ENCODE peak calls at places on chromosomes 6 and 20, in ten cellular contexts. K is SW 1271, Q is cardiac muscle cell, P is NCI-H2081, R is AML-193, M is NCI-H2107, T is anterior cingulate cortex, E is T-helper 17 cell, N is HEK293T, J is nephron progenitor cell. W is an unnamed sample.

GRCh38 chr6:37218061-37218460 is 39.5 kb upstream of the TBC1D22B start:
- DNase-seq in T (no peak), N (no peak), R (no peak), Q (no peak), P (no peak), M (no peak), E (no peak), J (no peak), K (no peak), W (no peak)

GRCh38 chr6:117840541-117840983 is 66.5 kb upstream of the SLC35F1 start:
- DNase-seq in K (peak), N (peak), R (peak), J (peak), T (no peak), M (no peak), P (peak), E (no peak), Q (peak), W (no peak)

GRCh38 chr20:37152284-37152683 is 26.8 kb upstream of the RPN2 start:
- DNase-seq in J (no peak), N (no peak), M (no peak), K (no peak), R (no peak), P (no peak), Q (no peak), T (no peak), E (no peak), W (no peak)

GRCh38 chr6:5090603-5091002 is 5.5 kb downstream of the PPP1R3G start:
- DNase-seq in Q (no peak), M (no peak), P (no peak), R (no peak), T (no peak), N (no peak), K (no peak), J (no peak), E (no peak), W (no peak)

GRCh38 chr6:54718541-54719023 is 128.0 kb upstream of the FAM83B start:
- DNase-seq in K (no peak), M (no peak), N (peak), R (no peak), J (no peak), Q (no peak), T (no peak), P (peak), E (no peak), W (no peak)

GRCh38 chr6:81734081-81734480 is 18.4 kb downstream of the TENT5A start:
- DNase-seq in P (no peak), K (no peak), N (no peak), J (no peak), M (no peak), T (no peak), Q (peak), R (peak), E (no peak), W (no peak)

GRCh38 chr6:36599791-36600209 is 5.6 kb downstream of the SRSF3 start:
- DNase-seq in R (no peak), P (peak), N (no peak), Q (peak), E (peak), K (no peak), J (peak), T (peak), M (no peak), W (no peak)

GRCh38 chr6:7920425-7920824 is 9.8 kb upstream of the TXNDC5 start:
- DNase-seq in T (no peak), R (no peak), K (no peak), M (no peak), N (no peak), J (no peak), Q (no peak), E (no peak), P (no peak), W (no peak)

GRCh38 chr20:4247898-4248858 is 232.8 kb upstream of the RNF24 start:
- DNase-seq in K (no peak), M (no peak), N (no peak), P (no peak), E (no peak), R (no peak), J (peak), T (no peak), Q (no peak), W (no peak)

GRCh38 chr20:57707849-57708693 is 1.7 kb downstream of the PMEPA1 start:
- DNase-seq in T (no peak), M (no peak), K (no peak), N (no peak), P (no peak), R (no peak), Q (no peak), J (no peak), E (no peak), W (no peak)

GRCh38 chr6:13383280-13384163 is 55.2 kb upstream of the TBC1D7 start:
- DNase-seq in E (no peak), K (no peak), P (peak), R (peak), T (no peak), N (no peak), Q (peak), M (no peak), J (no peak), W (peak)

GRCh38 chr20:62590301-62591121 is 51.8 kb upstream of the SLCO4A1 start:
- DNase-seq in M (no peak), R (no peak), E (no peak), Q (peak), T (no peak), J (no peak), K (peak), P (no peak), N (no peak), W (no peak)

GRCh38 chr6:150070236-150070860 is 1.4 kb upstream of the ULBP3 start:
- DNase-seq in M (no peak), J (no peak), T (no peak), K (no peak), P (no peak), E (no peak), N (no peak), R (no peak), Q (no peak), W (no peak)

W was measured in GM12892.